ENCODE peak calls at places on chromosomes 1 and 21, in seven cellular contexts. B is HCT116; M is transverse colon; G is CD8-positive, alpha-beta T cell; Q is foreskin keratinocyte; T is AG04450; D is GM23248. O is an unnamed sample.

GRCh38 chr21:14076143-14076806 is 134.5 kb downstream of the LIPI start:
- DNase-seq in D (peak), Q (no peak), B (no peak), T (no peak), M (no peak), G (no peak), O (no peak)

GRCh38 chr1:8133190-8133589 is 107.1 kb upstream of the ERRFI1 start:
- DNase-seq in T (no peak), M (no peak), Q (no peak), G (no peak), B (no peak), D (peak), O (no peak)

GRCh38 chr1:18632711-18633427 is 2.2 kb downstream of the PAX7 start:
- DNase-seq in G (no peak), T (no peak), D (no peak), M (no peak), B (no peak), Q (no peak), O (no peak)

GRCh38 chr1:154849645-154850131 is 20.4 kb downstream of the KCNN3 start:
- DNase-seq in D (no peak), T (no peak), B (no peak), M (no peak), G (no peak), Q (no peak), O (no peak)

GRCh38 chr1:190067592-190067991 is 410.1 kb downstream of the BRINP3 start:
- DNase-seq in M (no peak), Q (peak), B (no peak), G (no peak), T (peak), D (no peak), O (peak)

GRCh38 chr21:44817506-44817880 is 369 bp downstream of the SUMO3 start:
- DNase-seq in B (peak), Q (peak), M (peak), G (peak), T (peak), D (peak), O (peak)

GRCh38 chr1:160069460-160070231 is at the start of gene KCNJ10:
- DNase-seq in T (no peak), M (no peak), G (no peak), D (peak), B (no peak), Q (no peak), O (no peak)

GRCh38 chr1:27488523-27489138 is 1.3 kb downstream of the WASF2 start:
- DNase-seq in Q (no peak), T (no peak), G (no peak), M (no peak), D (peak), B (no peak), O (no peak)

GRCh38 chr1:160251006-160251405 is 11.3 kb downstream of the DCAF8 start:
- DNase-seq in B (no peak), T (no peak), Q (no peak), G (no peak), D (no peak), M (no peak), O (no peak)

GRCh38 chr1:201648066-201648910 is 109.4 kb downstream of the NAV1 start:
- DNase-seq in Q (peak), G (no peak), D (peak), M (peak), T (no peak), B (no peak), O (peak)

GRCh38 chr1:21077085-21077484 is 99.6 kb downstream of the EIF4G3 start:
- DNase-seq in G (no peak), D (peak), B (no peak), M (no peak), Q (peak), T (no peak), O (no peak)

GRCh38 chr1:53508056-53508990 is 49.1 kb downstream of the DMRTB1 start:
- DNase-seq in D (no peak), T (no peak), G (no peak), B (no peak), M (no peak), Q (no peak), O (no peak)

GRCh38 chr1:56062625-56063024 is 516.7 kb downstream of the PLPP3 start:
- DNase-seq in T (no peak), Q (no peak), B (no peak), D (no peak), M (no peak), G (no peak), O (no peak)

GRCh38 chr1:94036721-94037120 is 84.2 kb downstream of the ABCA4 start:
- DNase-seq in M (no peak), T (peak), B (no peak), G (no peak), Q (no peak), D (peak), O (no peak)

GRCh38 chr1:169325117-169325516 is 42.5 kb downstream of the NME7 start:
- DNase-seq in Q (no peak), D (no peak), B (no peak), G (no peak), T (no peak), M (no peak), O (no peak)

GRCh38 chr21:41957991-41958766 is 4.4 kb upstream of the C2CD2 start:
- DNase-seq in T (peak), M (peak), D (peak), Q (peak), G (no peak), B (peak), O (peak)

GRCh38 chr1:206116191-206116872 is 856 bp downstream of the AVPR1B start:
- DNase-seq in Q (no peak), G (no peak), B (no peak), T (no peak), D (no peak), M (no peak), O (no peak)

GRCh38 chr1:106876384-106876783 is 180.1 kb upstream of the PRMT6 start:
- DNase-seq in D (no peak), T (no peak), M (no peak), B (no peak), Q (no peak), G (no peak), O (no peak)

GRCh38 chr1:199403421-199404116 is 623.9 kb upstream of the NR5A2 start:
- DNase-seq in D (peak), B (no peak), Q (no peak), G (no peak), T (peak), M (no peak), O (no peak)

GRCh38 chr1:156592910-156593732 is 1.5 kb downstream of the NAXE start:
- DNase-seq in Q (no peak), B (no peak), D (peak), M (no peak), T (no peak), G (no peak), O (no peak)

GRCh38 chr1:154429118-154429517 is 24.0 kb downstream of the IL6R start:
- DNase-seq in Q (no peak), B (no peak), G (no peak), D (no peak), M (no peak), T (no peak), O (no peak)

GRCh38 chr21:38950388-38951094 is 144.8 kb downstream of the ETS2 start:
- DNase-seq in B (no peak), G (no peak), D (peak), Q (peak), M (peak), T (no peak), O (no peak)

GRCh38 chr1:153617677-153618076 is 1.6 kb upstream of the S100A14 start:
- DNase-seq in T (no peak), G (peak), Q (no peak), D (peak), B (peak), M (peak), O (no peak)

GRCh38 chr21:32198369-32198768 is 80.5 kb downstream of the MIS18A start:
- DNase-seq in M (no peak), T (no peak), Q (no peak), G (no peak), D (no peak), B (no peak), O (no peak)

GRCh38 chr21:14602418-14602987 is 56.4 kb upstream of the SAMSN1 start:
- DNase-seq in D (no peak), Q (no peak), M (no peak), T (no peak), G (no peak), B (no peak), O (no peak)

GRCh38 chr1:41492341-41492848 is 7.9 kb upstream of the EDN2 start:
- DNase-seq in M (peak), D (peak), B (no peak), G (no peak), Q (no peak), T (no peak), O (no peak)

GRCh38 chr1:31434101-31434871 is 21.3 kb downstream of the SERINC2 start:
- DNase-seq in D (no peak), B (no peak), T (no peak), Q (peak), G (no peak), M (no peak), O (no peak)

GRCh38 chr1:241229216-241229615 is 127.8 kb downstream of the RGS7 start:
- DNase-seq in Q (no peak), M (peak), B (no peak), T (no peak), G (no peak), D (no peak), O (no peak)

GRCh38 chr1:83554174-83554573 is 444.8 kb downstream of the TTLL7 start:
- DNase-seq in D (no peak), B (no peak), M (no peak), T (no peak), G (no peak), Q (no peak), O (no peak)

GRCh38 chr21:45995686-45996179 is 14.2 kb downstream of the COL6A1 start:
- DNase-seq in G (peak), T (no peak), Q (no peak), M (peak), D (peak), B (peak), O (peak)

GRCh38 chr1:171898956-171899355 is 57.7 kb downstream of the DNM3 start:
- DNase-seq in M (no peak), G (no peak), B (no peak), D (no peak), Q (peak), T (no peak), O (peak)

GRCh38 chr1:53361541-53361961 is 33.7 kb upstream of the LRP8 start:
- DNase-seq in M (no peak), B (no peak), Q (no peak), T (no peak), D (no peak), G (no peak), O (no peak)

GRCh38 chr1:95340056-95340455 is 106.0 kb downstream of the RWDD3 start:
- DNase-seq in M (no peak), G (no peak), T (no peak), B (no peak), Q (no peak), D (no peak), O (no peak)

GRCh38 chr1:41673806-41674205 is 189.3 kb upstream of the EDN2 start:
- DNase-seq in M (no peak), D (no peak), Q (no peak), G (peak), B (no peak), T (no peak), O (no peak)

GRCh38 chr1:54548389-54549044 is 489 bp downstream of the ACOT11 start:
- DNase-seq in D (no peak), B (no peak), G (no peak), Q (no peak), T (no peak), M (no peak), O (no peak)

GRCh38 chr1:153967109-153967999 is at the start of gene CREB3L4:
- DNase-seq in G (peak), D (peak), B (peak), T (peak), Q (peak), M (peak), O (peak)

GRCh38 chr1:59156526-59157196 is 140.2 kb upstream of the FGGY start:
- DNase-seq in T (no peak), M (no peak), D (peak), Q (no peak), B (peak), G (no peak), O (no peak)

GRCh38 chr1:41678141-41678878 is 193.8 kb upstream of the EDN2 start:
- DNase-seq in G (no peak), B (no peak), T (peak), D (peak), M (no peak), Q (peak), O (no peak)

GRCh38 chr1:24392982-24393645 is 20.5 kb downstream of the STPG1 start:
- DNase-seq in M (no peak), B (no peak), Q (no peak), T (no peak), G (no peak), D (peak), O (no peak)

GRCh38 chr1:24390924-24391782 is 22.4 kb downstream of the STPG1 start:
- DNase-seq in D (peak), G (peak), B (peak), M (peak), Q (peak), T (peak), O (peak)

GRCh38 chr1:24392604-24392946 is 21.0 kb downstream of the STPG1 start:
- DNase-seq in Q (no peak), G (no peak), B (no peak), M (no peak), D (no peak), T (no peak), O (no peak)

GRCh38 chr1:24391882-24392603 is 21.5 kb downstream of the STPG1 start:
- DNase-seq in M (peak), Q (peak), T (no peak), G (peak), B (no peak), D (peak), O (no peak)

GRCh38 chr1:24393892-24394291 is 19.7 kb downstream of the STPG1 start:
- DNase-seq in T (no peak), D (peak), G (no peak), Q (peak), B (no peak), M (no peak), O (peak)
- H3K27ac ChIP-seq in T (no peak), D (peak), G (no peak), Q (peak), B (no peak), M (no peak), O (peak)

GRCh38 chr1:158806909-158807601 is 24.1 kb upstream of the MNDA start:
- DNase-seq in Q (no peak), B (no peak), D (no peak), T (no peak), M (no peak), G (no peak), O (no peak)

GRCh38 chr1:158813159-158813558 is 18.0 kb upstream of the MNDA start:
- DNase-seq in D (no peak), M (no peak), B (no peak), Q (no peak), T (no peak), G (no peak), O (no peak)

GRCh38 chr1:158809862-158810261 is 21.3 kb upstream of the MNDA start:
- DNase-seq in M (no peak), Q (no peak), D (no peak), G (no peak), B (no peak), T (no peak), O (no peak)

GRCh38 chr1:158810311-158810710 is 20.8 kb upstream of the MNDA start:
- DNase-seq in M (no peak), Q (no peak), G (no peak), T (no peak), B (no peak), D (no peak), O (no peak)

GRCh38 chr1:158809261-158809660 is 21.9 kb upstream of the MNDA start:
- DNase-seq in Q (no peak), M (no peak), B (no peak), D (no peak), G (no peak), T (no peak), O (no peak)
- H3K27ac ChIP-seq in Q (no peak), M (no peak), B (no peak), D (no peak), G (no peak), T (no peak), O (no peak)

DNA sequence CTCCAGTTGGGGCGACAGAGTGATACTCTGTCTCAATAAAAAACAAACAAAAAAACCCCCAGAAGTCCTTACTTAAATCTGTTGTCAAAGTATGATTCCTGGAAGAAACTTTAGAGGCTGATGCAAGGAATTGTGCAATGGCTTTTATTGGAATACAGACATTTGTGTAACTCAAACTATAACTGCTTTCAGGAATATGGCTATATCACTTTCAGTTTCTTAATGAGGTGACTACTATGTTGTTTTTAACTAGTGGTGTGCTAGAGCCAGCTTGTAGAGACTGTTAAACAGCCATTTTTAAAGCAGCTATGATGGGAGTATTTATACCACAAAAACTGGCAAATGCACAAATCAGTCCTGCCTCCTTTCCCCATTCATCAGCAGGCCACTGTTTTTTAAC is 22.7 kb upstream of the DNAJC28 start:
- DNase-seq in T (no peak), Q (no peak), D (peak), G (no peak), M (no peak), B (no peak), O (no peak)
- H3K27ac ChIP-seq in T (no peak), Q (no peak), D (no peak), G (no peak), M (no peak), B (no peak), O (no peak)

GRCh38 chr1:3483801-3484444 is 29.5 kb downstream of the ARHGEF16 start:
- DNase-seq in Q (peak), D (peak), T (no peak), G (no peak), M (peak), B (no peak), O (peak)
- H3K27ac ChIP-seq in Q (no peak), D (no peak), T (no peak), G (no peak), M (no peak), B (no peak), O (peak)

GRCh38 chr1:81701071-81701470 is 99.7 kb upstream of the ADGRL2 start:
- DNase-seq in D (no peak), G (no peak), Q (no peak), M (no peak), T (no peak), B (no peak), O (no peak)
- H3K27ac ChIP-seq in D (no peak), G (no peak), Q (peak), M (no peak), T (no peak), B (no peak), O (no peak)

GRCh38 chr1:110055493-110056283 is 14.8 kb downstream of the ALX3 start:
- DNase-seq in G (no peak), D (peak), T (no peak), Q (peak), M (no peak), B (no peak), O (no peak)
- H3K27ac ChIP-seq in G (no peak), D (peak), T (peak), Q (no peak), M (peak), B (no peak), O (peak)

O was measured in RWPE1.